ENCODE peak calls at places on chromosome 1, in six cellular contexts. B is AG04450, T is mesenchymal stem cell, A is hepatocyte, S is fibroblast of pulmonary artery, M is foreskin fibroblast. I is an unnamed sample.

GRCh38 chr1:166488327-166488726 is 321.5 kb upstream of the FAM78B start:
- DNase-seq in A (no peak), B (no peak), T (no peak), S (no peak), M (no peak), I (no peak)

GRCh38 chr1:205376739-205377138 is 20.0 kb upstream of the KLHDC8A start:
- DNase-seq in M (no peak), S (no peak), A (no peak), T (no peak), B (no peak), I (no peak)

GRCh38 chr1:2783435-2784397 is 17.8 kb downstream of the TTC34 start:
- DNase-seq in A (no peak), S (no peak), M (no peak), T (no peak), B (no peak), I (no peak)

GRCh38 chr1:182794802-182795201 is 5.2 kb downstream of the NPL start:
- DNase-seq in B (no peak), S (no peak), A (peak; percentile 22), M (no peak), T (no peak), I (no peak)

GRCh38 chr1:88973520-88974137 is 18.8 kb downstream of the KYAT3 start:
- DNase-seq in T (peak; percentile 64), M (no peak), S (peak; percentile 60), A (peak; percentile 51), B (no peak), I (no peak)

GRCh38 chr1:83942914-83943313 is 56.0 kb downstream of the TTLL7 start:
- DNase-seq in S (peak; percentile 85), B (no peak), T (peak; percentile 24), M (no peak), A (no peak), I (no peak)

GRCh38 chr1:58944439-58944838 is 160.6 kb upstream of the JUN start:
- DNase-seq in B (no peak), S (no peak), M (no peak), A (no peak), T (no peak), I (no peak)

GRCh38 chr1:183635112-183635605 is 424 bp downstream of the ARPC5 start:
- DNase-seq in T (no peak), A (peak; percentile 65), S (peak; percentile 39), B (no peak), M (no peak), I (no peak)

GRCh38 chr1:40182956-40183710 is 21.9 kb downstream of the RLF start:
- DNase-seq in T (peak; percentile 55), S (peak; percentile 52), A (peak; percentile 30), B (no peak), M (no peak), I (no peak)

GRCh38 chr1:41540886-41541591 is 56.6 kb upstream of the EDN2 start:
- DNase-seq in T (no peak), A (no peak), S (peak; percentile 19), M (peak; percentile 16), B (no peak), I (no peak)

GRCh38 chr1:42876009-42876408 is 29.6 kb downstream of the ZNF691 start:
- DNase-seq in S (no peak), M (no peak), A (no peak), B (no peak), T (no peak), I (no peak)

GRCh38 chr1:173050865-173051264 is at the start of gene TNFSF18:
- DNase-seq in T (peak; percentile 61), A (no peak), B (no peak), M (peak; percentile 72), S (peak; percentile 71), I (peak; percentile 63)

GRCh38 chr1:202643397-202644218 is 66.6 kb downstream of the SYT2 start:
- DNase-seq in T (peak; percentile 18), M (no peak), S (no peak), B (no peak), A (peak; percentile 21), I (no peak)
- H3K4me3 ChIP-seq in T (no peak overlapping the region), M (no peak overlapping the region), S (no peak overlapping the region), B (peak overlapping the region; percentile 22), A (peak overlapping the region; percentile 39), I (peak overlapping the region; percentile 20)

DNA sequence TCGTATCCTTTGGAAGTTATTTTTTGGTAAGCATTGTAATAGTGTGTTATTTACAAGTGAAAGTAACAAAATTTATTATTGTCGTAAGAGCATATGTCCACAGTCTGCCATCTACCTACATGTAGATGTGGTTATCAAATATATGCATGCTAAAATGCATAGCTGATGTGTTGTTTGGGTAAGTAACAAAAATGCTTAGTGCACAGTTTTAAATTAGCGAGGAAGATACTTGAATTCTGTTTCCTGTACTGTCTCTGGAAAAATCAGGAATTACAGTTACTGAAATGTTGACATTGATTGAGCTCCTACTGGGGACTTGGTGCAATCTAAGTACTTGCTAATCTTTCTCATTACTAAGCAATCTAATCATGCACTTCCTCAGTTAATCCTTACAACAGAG is 14.3 kb downstream of the WDR64 start:
- DNase-seq in T (no peak), B (no peak), S (no peak), M (no peak), A (no peak), I (no peak)
- H3K4me3 ChIP-seq in T (no peak overlapping the region), B (no peak overlapping the region), S (no peak overlapping the region), M (no peak overlapping the region), A (no peak overlapping the region), I (no peak overlapping the region)

GRCh38 chr1:23524163-23524562 is 6.9 kb downstream of the E2F2 start:
- DNase-seq in B (no peak), A (no peak), M (no peak), T (no peak), S (no peak), I (no peak)
- H3K4me3 ChIP-seq in B (no peak overlapping the region), A (no peak overlapping the region), M (no peak overlapping the region), T (no peak overlapping the region), S (no peak overlapping the region), I (no peak overlapping the region)

GRCh38 chr1:185328204-185328728 is 11.2 kb upstream of the IVNS1ABP start:
- DNase-seq in B (no peak), T (no peak), S (no peak), M (no peak), A (no peak), I (no peak)
- H3K4me3 ChIP-seq in B (no peak overlapping the region), T (no peak overlapping the region), S (no peak overlapping the region), M (no peak overlapping the region), A (no peak overlapping the region), I (no peak overlapping the region)

DNA sequence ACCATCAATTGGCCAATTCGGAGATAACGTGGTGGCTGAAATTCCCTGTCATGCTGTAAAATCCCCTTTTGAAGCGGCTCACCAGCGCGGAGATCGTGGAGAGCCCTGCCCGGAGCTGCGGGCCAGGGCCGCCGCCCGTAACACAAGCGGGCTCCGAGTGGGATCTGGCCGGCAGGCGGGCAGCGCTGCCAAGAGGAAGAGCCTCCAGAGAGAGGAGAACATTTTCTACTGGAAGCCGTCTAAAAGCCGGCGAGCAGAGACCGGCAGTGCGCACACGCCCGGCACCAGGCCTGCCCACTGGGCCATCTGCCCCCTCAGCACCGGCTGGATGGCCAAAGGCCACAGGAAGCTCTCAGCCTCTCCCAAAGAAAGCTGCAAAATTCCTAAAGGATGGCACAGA is 15.5 kb downstream of the SSBP3 start:
- DNase-seq in T (no peak), M (no peak), S (no peak), A (no peak), B (no peak), I (no peak)
- H3K4me3 ChIP-seq in T (peak overlapping the region; percentile 71), M (no peak overlapping the region), S (no peak overlapping the region), A (no peak overlapping the region), B (no peak overlapping the region), I (no peak overlapping the region)

DNA sequence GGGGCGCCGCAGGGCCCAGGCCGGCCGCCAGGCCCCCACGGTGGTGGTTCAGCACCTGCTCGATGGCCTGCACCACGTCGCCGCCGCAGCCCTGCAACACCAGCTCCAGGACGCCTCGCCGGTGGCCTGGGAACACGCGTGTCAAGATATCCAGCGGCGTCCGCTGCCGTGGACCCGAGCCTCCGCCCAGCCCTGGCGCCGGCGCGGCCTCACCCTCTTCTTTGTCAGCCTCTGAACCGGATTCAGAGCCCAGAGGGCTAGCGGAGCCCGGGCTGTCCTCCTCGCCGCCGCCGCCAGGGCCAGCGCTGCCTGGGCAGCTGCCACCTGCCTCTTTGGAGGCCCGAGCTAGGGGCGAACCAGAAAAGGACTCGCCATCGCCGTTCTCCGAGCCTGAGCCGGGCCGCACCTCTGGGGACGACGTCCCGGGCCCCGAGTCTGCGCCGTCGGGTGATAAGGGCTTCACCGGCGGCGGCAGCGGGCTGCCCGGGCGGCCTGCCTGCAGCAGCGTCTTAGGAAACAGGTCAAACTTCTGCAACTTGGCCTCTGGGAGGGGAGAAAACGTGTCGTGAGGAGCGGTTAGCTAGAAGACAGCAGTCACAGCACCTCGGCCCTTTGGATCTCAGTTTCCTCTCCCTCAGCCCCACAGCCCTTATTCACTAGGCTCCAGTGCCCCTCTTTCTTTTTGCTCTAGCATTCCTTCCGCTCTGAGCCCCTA is 3.9 kb downstream of the DMRTA2 start:
- DNase-seq in A (no peak), S (no peak), B (no peak), M (no peak), T (no peak), I (no peak)
- H3K4me3 ChIP-seq in A (no peak overlapping the region), S (no peak overlapping the region), B (no peak overlapping the region), M (no peak overlapping the region), T (no peak overlapping the region), I (no peak overlapping the region)

GRCh38 chr1:201918343-201918742 is 28.0 kb downstream of the LMOD1 start:
- DNase-seq in T (no peak), M (no peak), S (no peak), A (no peak), B (no peak), I (no peak)

GRCh38 chr1:201921952-201922558 is 24.3 kb downstream of the LMOD1 start:
- DNase-seq in S (no peak), M (no peak), T (no peak), A (no peak), B (no peak), I (no peak)

GRCh38 chr1:201916649-201917249 is 28.1 kb downstream of the SHISA4 start:
- DNase-seq in S (peak; percentile 87), T (peak; percentile 98), B (peak; percentile 79), A (peak; percentile 81), M (peak; percentile 91), I (peak; percentile 92)

GRCh38 chr1:201914456-201915235 is 25.9 kb downstream of the SHISA4 start:
- DNase-seq in S (peak; percentile 31), A (no peak), T (no peak), B (no peak), M (no peak), I (no peak)

DNA sequence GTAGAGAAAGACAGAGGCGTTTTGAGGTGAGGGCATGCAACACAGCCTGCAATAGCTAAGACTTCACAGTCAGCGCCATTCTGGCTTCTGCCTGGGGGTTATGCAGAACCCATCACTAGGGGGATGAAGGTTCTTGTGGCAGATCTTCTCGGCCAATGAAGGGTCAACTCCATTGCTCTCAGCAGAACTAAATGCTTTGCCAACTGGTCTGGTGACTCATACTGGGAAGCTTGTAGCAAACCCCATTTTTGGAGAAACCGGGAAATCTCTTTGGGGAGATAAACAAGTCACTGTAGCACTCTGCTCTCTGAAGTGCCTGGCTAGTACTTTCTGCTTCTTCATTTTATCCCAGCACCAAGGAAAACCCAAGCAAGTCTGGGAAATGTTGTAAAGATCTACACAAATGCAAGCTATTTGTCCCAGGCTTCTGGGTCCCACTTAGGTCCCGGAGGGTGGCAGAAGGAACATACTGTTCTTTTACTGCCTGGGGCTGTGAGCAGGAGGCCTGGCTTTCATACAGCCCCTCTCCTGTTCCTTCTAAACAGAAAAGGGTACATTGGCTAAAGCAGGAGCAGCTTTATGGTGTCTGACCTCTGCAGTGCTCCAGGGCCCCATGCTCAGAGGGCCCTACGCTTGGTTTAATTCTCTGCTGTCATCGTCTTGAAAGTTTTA is 28.8 kb downstream of the SHISA4 start:
- DNase-seq in B (peak; percentile 73), M (peak; percentile 85), S (peak; percentile 93), A (peak; percentile 58), T (peak; percentile 94), I (peak; percentile 74)
- H3K4me3 ChIP-seq in B (no peak overlapping the region), M (no peak overlapping the region), S (no peak overlapping the region), A (no peak overlapping the region), T (peak overlapping the region; percentile 48), I (no peak overlapping the region)

I was measured in skeletal muscle cell.